ENCODE peak calls at places on chromosome 12, in six cellular contexts. One of them, this sample, is unnamed.

GRCh38 chr12:26120561-26121274 is 4.1 kb downstream of the BHLHE41 start:
- DNase-seq in esophagus squamous epithelium: no peak
- DNase-seq in iPS-NIHi11: no peak
- DNase-seq in GDM1: no peak
- DNase-seq in NCI-H82: no peak
- DNase-seq in ureter: no peak
- DNase-seq in this sample: no peak

GRCh38 chr12:6827437-6827894 is 741 bp upstream of the P3H3 start:
- DNase-seq in esophagus squamous epithelium: no peak
- DNase-seq in iPS-NIHi11: peak; percentile 86
- DNase-seq in GDM1: peak; percentile 36
- DNase-seq in NCI-H82: peak; percentile 98
- DNase-seq in ureter: peak; percentile 87
- DNase-seq in this sample: peak; percentile 95

GRCh38 chr12:31506907-31507306 is 84.0 kb downstream of the DENND5B start:
- DNase-seq in esophagus squamous epithelium: no peak
- DNase-seq in iPS-NIHi11: peak; percentile 28
- DNase-seq in GDM1: no peak
- DNase-seq in NCI-H82: no peak
- DNase-seq in ureter: no peak
- DNase-seq in this sample: peak; percentile 97

GRCh38 chr12:75587340-75588106 is 76.1 kb upstream of the KRR1 start:
- DNase-seq in esophagus squamous epithelium: no peak
- DNase-seq in iPS-NIHi11: no peak
- DNase-seq in GDM1: no peak
- DNase-seq in NCI-H82: no peak
- DNase-seq in ureter: no peak
- DNase-seq in this sample: no peak

GRCh38 chr12:27213830-27214787 is 30.0 kb upstream of the STK38L start:
- DNase-seq in esophagus squamous epithelium: no peak
- DNase-seq in iPS-NIHi11: no peak
- DNase-seq in GDM1: no peak
- DNase-seq in NCI-H82: no peak
- DNase-seq in ureter: no peak
- DNase-seq in this sample: no peak

GRCh38 chr12:110355080-110355479 is 48.4 kb downstream of the ANAPC7 start:
- DNase-seq in esophagus squamous epithelium: no peak
- DNase-seq in iPS-NIHi11: peak; percentile 80
- DNase-seq in GDM1: no peak
- DNase-seq in NCI-H82: peak; percentile 77
- DNase-seq in ureter: no peak
- DNase-seq in this sample: peak; percentile 82

GRCh38 chr12:81465191-81465590 is 294.0 kb downstream of the PPFIA2 start:
- DNase-seq in esophagus squamous epithelium: no peak
- DNase-seq in iPS-NIHi11: no peak
- DNase-seq in GDM1: no peak
- DNase-seq in NCI-H82: no peak
- DNase-seq in ureter: no peak
- DNase-seq in this sample: no peak

GRCh38 chr12:89389755-89390661 is 37.7 kb upstream of the DUSP6 start:
- DNase-seq in esophagus squamous epithelium: no peak
- DNase-seq in iPS-NIHi11: no peak
- DNase-seq in GDM1: no peak
- DNase-seq in NCI-H82: no peak
- DNase-seq in ureter: no peak
- DNase-seq in this sample: no peak

GRCh38 chr12:123270380-123271181 is 1.1 kb downstream of the CDK2AP1 start:
- DNase-seq in esophagus squamous epithelium: no peak
- DNase-seq in iPS-NIHi11: no peak
- DNase-seq in GDM1: no peak
- DNase-seq in NCI-H82: peak; percentile 35
- DNase-seq in ureter: peak; percentile 56
- DNase-seq in this sample: peak; percentile 75

GRCh38 chr12:49068879-49069506 is 786 bp downstream of the RHEBL1 start:
- DNase-seq in esophagus squamous epithelium: no peak
- DNase-seq in iPS-NIHi11: no peak
- DNase-seq in GDM1: no peak
- DNase-seq in NCI-H82: peak; percentile 68
- DNase-seq in ureter: no peak
- DNase-seq in this sample: no peak

GRCh38 chr12:52050116-52050770 is 999 bp upstream of the NR4A1 start:
- DNase-seq in esophagus squamous epithelium: no peak
- DNase-seq in iPS-NIHi11: peak; percentile 54
- DNase-seq in GDM1: no peak
- DNase-seq in NCI-H82: no peak
- DNase-seq in ureter: peak; percentile 65
- DNase-seq in this sample: peak; percentile 64

GRCh38 chr12:53053223-53054111 is 3.6 kb downstream of the TNS2 start:
- DNase-seq in esophagus squamous epithelium: no peak
- DNase-seq in iPS-NIHi11: peak; percentile 57
- DNase-seq in GDM1: no peak
- DNase-seq in NCI-H82: peak; percentile 60
- DNase-seq in ureter: peak; percentile 90
- DNase-seq in this sample: peak; percentile 94

GRCh38 chr12:66776974-66777373 is 98.1 kb upstream of the GRIP1 start:
- DNase-seq in esophagus squamous epithelium: no peak
- DNase-seq in iPS-NIHi11: no peak
- DNase-seq in GDM1: peak; percentile 12
- DNase-seq in NCI-H82: no peak
- DNase-seq in ureter: no peak
- DNase-seq in this sample: peak; percentile 63

GRCh38 chr12:120978296-120979219 is at the start of gene HNF1A:
- DNase-seq in esophagus squamous epithelium: no peak
- DNase-seq in iPS-NIHi11: no peak
- DNase-seq in GDM1: no peak
- DNase-seq in NCI-H82: no peak
- DNase-seq in ureter: no peak
- DNase-seq in this sample: no peak

GRCh38 chr12:50394469-50395029 is 1.9 kb downstream of the FAM186A start:
- DNase-seq in esophagus squamous epithelium: no peak
- DNase-seq in iPS-NIHi11: no peak
- DNase-seq in GDM1: no peak
- DNase-seq in NCI-H82: no peak
- DNase-seq in ureter: no peak
- DNase-seq in this sample: peak; percentile 73

GRCh38 chr12:131547560-131547959 is 163.3 kb upstream of the SFSWAP start:
- DNase-seq in esophagus squamous epithelium: no peak
- DNase-seq in iPS-NIHi11: no peak
- DNase-seq in GDM1: no peak
- DNase-seq in NCI-H82: no peak
- DNase-seq in ureter: no peak
- DNase-seq in this sample: no peak

GRCh38 chr12:67917811-67918210 is 71.4 kb upstream of the IFNG-AS1 start:
- DNase-seq in esophagus squamous epithelium: no peak
- DNase-seq in iPS-NIHi11: no peak
- DNase-seq in GDM1: no peak
- DNase-seq in NCI-H82: no peak
- DNase-seq in ureter: no peak
- DNase-seq in this sample: no peak

GRCh38 chr12:5088586-5089264 is 45.0 kb downstream of the KCNA5 start:
- DNase-seq in esophagus squamous epithelium: no peak
- DNase-seq in iPS-NIHi11: no peak
- DNase-seq in GDM1: no peak
- DNase-seq in NCI-H82: no peak
- DNase-seq in ureter: peak; percentile 68
- DNase-seq in this sample: peak; percentile 53

GRCh38 chr12:41604830-41605229 is 416.7 kb downstream of the PDZRN4 start:
- DNase-seq in esophagus squamous epithelium: no peak
- DNase-seq in iPS-NIHi11: no peak
- DNase-seq in GDM1: no peak
- DNase-seq in NCI-H82: no peak
- DNase-seq in ureter: no peak
- DNase-seq in this sample: no peak

This sample was measured in islet precursor cell.